ENCODE peak calls at places on chromosomes 3 and 15, in five cellular contexts. S is CD4-positive, alpha-beta T cell; Z is neural progenitor cell; O is endothelial cell; J is psoas muscle. N is an unnamed sample.

GRCh38 chr3:72797773-72798543 is 50.3 kb downstream of the SHQ1 start:
- DNase-seq in S (no peak), Z (peak), O (no peak), J (peak), N (no peak)

GRCh38 chr3:187807086-187807862 is 62.0 kb upstream of the BCL6 start:
- DNase-seq in S (no peak), Z (no peak), O (no peak), J (no peak), N (no peak)

GRCh38 chr3:46865034-46865507 is 1.8 kb upstream of the MYL3 start:
- DNase-seq in S (no peak), Z (no peak), O (no peak), J (peak), N (peak)

GRCh38 chr3:42056840-42057239 is 34.3 kb upstream of the TRAK1 start:
- DNase-seq in S (no peak), Z (no peak), O (no peak), J (no peak), N (no peak)

GRCh38 chr3:76638006-76638405 is 401.9 kb upstream of the ROBO2 start:
- DNase-seq in S (no peak), Z (no peak), O (no peak), J (no peak), N (no peak)

GRCh38 chr3:3129579-3129978 is 2.8 kb downstream of the TRNT1 start:
- DNase-seq in S (no peak), Z (no peak), O (no peak), J (no peak), N (no peak)

GRCh38 chr3:156356537-156357363 is 198.2 kb downstream of the SSR3 start:
- DNase-seq in S (no peak), Z (no peak), O (no peak), J (no peak), N (no peak)

GRCh38 chr3:10470666-10471336 is 34.6 kb downstream of the ATP2B2 start:
- DNase-seq in S (no peak), Z (peak), O (peak), J (peak), N (no peak)

GRCh38 chr3:72549819-72550581 is 298.2 kb downstream of the SHQ1 start:
- DNase-seq in S (no peak), Z (no peak), O (no peak), J (no peak), N (no peak)

GRCh38 chr15:71656425-71656824 is 153.9 kb upstream of the NR2E3 start:
- DNase-seq in S (no peak), Z (no peak), O (no peak), J (no peak), N (no peak)

GRCh38 chr3:118337649-118338048 is 697.0 kb downstream of the IGSF11 start:
- DNase-seq in S (no peak), Z (no peak), O (no peak), J (no peak), N (no peak)

GRCh38 chr15:68652141-68652540 is 73.3 kb downstream of the CORO2B start:
- DNase-seq in S (no peak), Z (peak), O (no peak), J (no peak), N (no peak)

GRCh38 chr15:68653795-68654194 is 75.0 kb downstream of the CORO2B start:
- DNase-seq in S (no peak), Z (no peak), O (no peak), J (no peak), N (no peak)

GRCh38 chr15:68654786-68655560 is 76.2 kb downstream of the CORO2B start:
- DNase-seq in S (no peak), Z (no peak), O (no peak), J (no peak), N (no peak)

GRCh38 chr15:68653031-68653635 is 74.3 kb downstream of the CORO2B start:
- DNase-seq in S (no peak), Z (no peak), O (no peak), J (no peak), N (no peak)

DNA sequence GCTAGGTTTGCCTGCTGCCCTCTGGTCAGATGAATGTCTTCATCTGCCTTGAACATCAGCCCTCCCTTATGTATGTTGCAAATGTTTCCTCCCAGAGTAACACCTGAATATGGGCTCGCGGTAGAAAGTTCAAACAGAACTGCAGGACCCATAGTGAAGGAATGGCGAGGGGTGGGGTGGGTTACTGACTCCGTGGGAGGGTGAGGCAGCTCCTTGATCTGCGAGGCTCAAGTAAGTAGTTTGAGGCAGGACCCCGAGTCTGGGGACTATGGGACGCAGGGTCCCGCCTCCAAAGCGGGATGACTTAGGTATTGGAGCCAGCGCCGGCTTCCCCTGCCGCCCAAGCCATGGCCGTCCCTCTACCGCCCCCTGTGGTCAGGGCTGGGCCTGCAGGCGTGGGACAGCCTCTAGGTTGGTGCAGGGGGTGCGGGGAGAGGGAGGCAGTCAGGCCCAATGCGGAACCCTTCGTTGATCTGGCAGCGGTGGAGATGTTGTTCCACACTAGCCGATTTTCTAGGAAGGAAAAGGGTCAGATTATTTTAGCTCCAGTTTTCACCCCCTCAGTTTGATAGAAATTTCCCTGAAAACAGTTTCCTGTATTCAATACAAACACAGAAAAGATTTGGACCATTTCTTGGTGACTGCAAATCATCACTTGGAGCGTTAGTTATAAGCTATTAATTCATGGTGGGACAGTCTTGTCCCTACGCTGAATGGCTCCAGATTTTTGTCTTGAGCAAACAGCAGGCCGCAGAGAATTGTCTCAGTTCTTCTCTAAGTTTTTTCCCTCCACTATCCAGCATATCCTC is 72.3 kb downstream of the CORO2B start:
- DNase-seq in S (peak), Z (peak), O (peak), J (peak), N (no peak)
- TF ChIP-seq CTCF in S (peak), Z (peak), O (peak), J (peak), N (peak)

DNA sequence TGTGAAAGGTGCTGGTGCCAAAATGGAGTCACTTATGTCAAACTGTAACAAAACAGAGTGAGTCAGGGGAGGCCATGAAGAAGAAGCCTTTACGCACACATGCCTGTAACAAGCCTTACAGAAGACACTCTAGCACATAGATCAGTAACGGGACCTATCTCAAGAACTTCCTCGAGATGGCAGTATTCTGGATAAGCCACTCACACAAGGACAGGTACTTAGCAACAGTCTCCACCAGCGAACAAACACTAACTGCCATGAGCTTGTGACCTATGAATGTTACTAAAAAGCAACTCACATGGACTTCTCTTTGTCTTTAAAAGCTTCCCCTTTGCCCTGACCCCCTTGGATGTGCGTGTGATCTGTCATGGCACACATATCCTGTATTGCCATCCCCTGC is 235.1 kb downstream of the CD47 start:
- DNase-seq in S (no peak), Z (peak), O (no peak), J (no peak), N (no peak)
- TF ChIP-seq CTCF in S (no peak), Z (peak), O (no peak), J (no peak), N (no peak)

DNA sequence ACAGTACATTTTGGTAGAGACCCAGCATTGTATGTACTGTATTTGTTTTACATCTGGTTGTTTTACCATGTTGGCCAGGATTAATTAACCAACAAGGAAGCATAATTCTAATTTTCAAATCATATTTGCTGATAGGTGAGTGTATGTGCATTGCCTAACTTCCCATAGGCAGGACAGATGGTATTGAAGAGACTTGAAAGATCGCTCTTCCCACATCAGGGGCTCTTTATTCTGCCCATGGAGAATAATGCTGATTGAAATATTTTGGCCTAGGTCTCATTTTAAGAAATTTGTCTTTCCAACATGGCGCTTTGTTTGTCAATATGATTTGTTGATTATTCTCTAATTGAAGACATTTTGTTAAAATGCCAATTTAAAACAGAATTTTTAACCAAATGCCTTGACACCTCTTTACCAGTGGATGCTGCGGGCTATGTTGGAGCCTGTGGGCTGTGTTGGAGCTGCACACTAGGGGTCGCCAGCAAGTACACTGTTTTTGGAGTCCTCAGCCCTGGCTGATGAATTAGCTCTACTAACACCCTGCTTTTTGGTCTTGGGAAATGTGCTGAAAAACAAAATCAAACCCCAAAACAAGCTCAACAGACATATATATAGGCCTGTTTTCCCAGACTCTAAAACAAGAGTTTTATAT is 5.3 kb downstream of the P2RY12 start:
- DNase-seq in S (no peak), Z (peak), O (peak), J (no peak), N (no peak)
- TF ChIP-seq CTCF in S (no peak), Z (peak), O (peak), J (no peak), N (peak)

GRCh38 chr3:161166051-161166450 is 55.1 kb upstream of the NMD3 start:
- DNase-seq in S (no peak), Z (no peak), O (no peak), J (no peak), N (no peak)

GRCh38 chr3:161171113-161171512 is 50.0 kb upstream of the NMD3 start:
- DNase-seq in S (no peak), Z (no peak), O (no peak), J (peak), N (peak)

GRCh38 chr3:161175506-161175905 is 45.6 kb upstream of the NMD3 start:
- DNase-seq in S (no peak), Z (no peak), O (no peak), J (no peak), N (no peak)

DNA sequence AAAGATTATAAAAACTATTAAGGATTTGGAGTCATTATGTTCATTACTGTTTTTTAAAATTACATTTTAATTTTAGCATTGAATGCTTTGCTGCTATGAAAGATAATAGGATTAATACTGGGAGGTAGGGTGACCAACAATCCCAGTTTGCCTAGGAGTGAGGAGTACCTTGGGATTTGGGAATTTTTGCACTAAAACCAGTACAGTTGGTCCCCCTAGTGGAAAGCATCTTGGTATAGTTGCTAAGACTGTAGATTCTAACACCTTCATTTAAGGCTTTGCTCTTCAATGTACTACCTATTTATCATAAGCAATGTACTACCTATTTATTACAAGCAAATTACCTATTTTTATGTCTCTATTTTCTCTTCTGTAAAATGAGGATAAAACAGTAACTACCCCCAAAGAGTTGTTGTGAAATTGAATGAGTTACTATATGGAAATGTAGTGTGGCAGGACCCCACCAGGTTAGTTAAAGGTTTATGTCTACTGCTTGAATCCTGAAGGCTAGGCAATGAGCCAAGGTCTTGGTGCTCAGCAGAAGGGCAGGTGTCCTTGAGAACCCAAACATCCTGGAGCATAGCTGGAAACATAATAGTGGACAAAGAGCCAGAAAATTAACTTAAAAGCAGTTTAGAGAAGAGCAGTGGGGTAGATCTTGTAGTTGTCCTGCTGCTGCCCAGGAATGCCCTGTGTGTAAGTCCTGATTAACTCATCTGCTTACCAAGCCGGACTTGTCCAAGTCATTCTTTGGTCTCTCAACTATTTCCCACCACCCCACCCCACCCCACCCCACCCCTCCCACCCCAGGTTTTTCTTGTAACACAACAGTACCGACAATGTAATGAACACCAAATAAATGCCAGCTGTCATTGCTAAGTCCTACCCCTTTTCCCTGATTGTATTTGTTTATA is 49.2 kb upstream of the NMD3 start:
- DNase-seq in S (no peak), Z (peak), O (no peak), J (no peak), N (no peak)
- TF ChIP-seq CTCF in S (no peak), Z (peak), O (peak), J (no peak), N (no peak)

GRCh38 chr3:30628931-30629590 is 22.7 kb downstream of the TGFBR2 start:
- DNase-seq in S (no peak), Z (no peak), O (no peak), J (no peak), N (peak)
- TF ChIP-seq CTCF in S (peak), Z (no peak), O (no peak), J (peak), N (peak)

N was measured in CD14-positive monocyte.